ENCODE peak calls at places on chromosomes 3 and 15, in four cellular contexts. F, T, G and S are unnamed samples.

GRCh38 chr3:24502690-24503089 is 8.0 kb upstream of the THRB start:
- DNase-seq in G (no peak), T (no peak), F (no peak), S (no peak)

GRCh38 chr15:51708013-51708412 is 26.7 kb downstream of the SCG3 start:
- DNase-seq in G (no peak), F (no peak), T (peak), S (no peak)

GRCh38 chr15:87349181-87349580 is 907.4 kb downstream of the NTRK3 start:
- DNase-seq in G (no peak), T (no peak), F (no peak), S (no peak)

GRCh38 chr15:51203797-51204196 is 109.1 kb upstream of the TNFAIP8L3 start:
- DNase-seq in G (no peak), F (no peak), T (no peak), S (no peak)

GRCh38 chr3:178699810-178700209 is 163.6 kb downstream of the KCNMB2 start:
- DNase-seq in F (no peak), G (no peak), T (no peak), S (no peak)

GRCh38 chr15:60397772-60398445 is at the start of gene ANXA2:
- DNase-seq in T (peak), F (peak), G (peak), S (no peak)

GRCh38 chr3:149277338-149277813 is 55.7 kb upstream of the CP start:
- DNase-seq in T (no peak), F (no peak), G (no peak), S (no peak)

GRCh38 chr3:66484106-66484857 is 16.5 kb downstream of the LRIG1 start:
- DNase-seq in G (no peak), F (no peak), T (no peak), S (no peak)

GRCh38 chr3:123884993-123885392 is 861 bp upstream of the MYLK start:
- DNase-seq in T (no peak), G (no peak), F (no peak), S (no peak)

GRCh38 chr3:196501316-196502064 is 2.1 kb downstream of the RNF168 start:
- DNase-seq in G (no peak), F (no peak), T (peak), S (no peak)

GRCh38 chr3:120497318-120497717 is 46.5 kb upstream of the FSTL1 start:
- DNase-seq in F (no peak), G (no peak), T (no peak), S (no peak)

GRCh38 chr3:97763586-97764148 is 891 bp upstream of the ARL6 start:
- DNase-seq in F (no peak), G (no peak), T (no peak), S (no peak)

GRCh38 chr3:99648091-99648490 is 9.7 kb downstream of the COL8A1 start:
- DNase-seq in G (no peak), F (no peak), T (no peak), S (no peak)

GRCh38 chr3:178436773-178437172 is 99.5 kb upstream of the KCNMB2 start:
- DNase-seq in G (no peak), F (no peak), T (peak), S (peak)

GRCh38 chr3:42844815-42845214 is 30.9 kb downstream of the CYP8B1 start:
- DNase-seq in G (no peak), F (no peak), T (no peak), S (no peak)

GRCh38 chr3:24220859-24221657 is 273.6 kb downstream of the THRB start:
- DNase-seq in F (no peak), G (peak), T (no peak), S (no peak)

GRCh38 chr15:69665641-69666091 is 213.0 kb downstream of the RPLP1 start:
- DNase-seq in G (peak), T (peak), F (no peak), S (no peak)